ENCODE peak calls at places on chromosomes 7 and 10, in five cellular contexts. One of them, this sample, is unnamed.

GRCh38 chr10:123891147-123892011 is at the start of gene CPXM2:
- DNase-seq in thyroid gland: no peak
- DNase-seq in cardiac fibroblast: no peak
- DNase-seq in EL: peak
- DNase-seq in ureter: no peak
- DNase-seq in this sample: no peak

GRCh38 chr10:93073539-93074136 is at the start of gene CYP26A1:
- DNase-seq in EL: no peak
- DNase-seq in cardiac fibroblast: no peak
- DNase-seq in thyroid gland: no peak
- DNase-seq in ureter: no peak
- DNase-seq in this sample: no peak

GRCh38 chr7:99992330-99993037 is 16.7 kb upstream of the AZGP1 start:
- DNase-seq in cardiac fibroblast: no peak
- DNase-seq in EL: no peak
- DNase-seq in ureter: no peak
- DNase-seq in thyroid gland: no peak
- DNase-seq in this sample: no peak

GRCh38 chr7:27921081-27921836 is 181.3 kb downstream of the TAX1BP1 start:
- DNase-seq in ureter: no peak
- DNase-seq in EL: peak
- DNase-seq in thyroid gland: peak
- DNase-seq in cardiac fibroblast: peak
- DNase-seq in this sample: peak

GRCh38 chr10:6382081-6382480 is 179.3 kb downstream of the PFKFB3 start:
- DNase-seq in EL: no peak
- DNase-seq in ureter: no peak
- DNase-seq in cardiac fibroblast: peak
- DNase-seq in thyroid gland: no peak
- DNase-seq in this sample: no peak

GRCh38 chr7:24972166-24972477 is 7.9 kb downstream of the OSBPL3 start:
- DNase-seq in cardiac fibroblast: no peak
- DNase-seq in EL: peak
- DNase-seq in thyroid gland: no peak
- DNase-seq in ureter: no peak
- DNase-seq in this sample: no peak

GRCh38 chr7:2639994-2640830 is 8.4 kb downstream of the TTYH3 start:
- DNase-seq in EL: no peak
- DNase-seq in thyroid gland: peak
- DNase-seq in ureter: no peak
- DNase-seq in cardiac fibroblast: no peak
- DNase-seq in this sample: peak

GRCh38 chr7:44067064-44067951 is 1.9 kb upstream of the PGAM2 start:
- DNase-seq in thyroid gland: no peak
- DNase-seq in cardiac fibroblast: peak
- DNase-seq in ureter: no peak
- DNase-seq in EL: no peak
- DNase-seq in this sample: no peak

GRCh38 chr10:4013651-4014085 is 228.7 kb upstream of the KLF6 start:
- DNase-seq in EL: no peak
- DNase-seq in cardiac fibroblast: no peak
- DNase-seq in ureter: no peak
- DNase-seq in thyroid gland: peak
- DNase-seq in this sample: no peak

GRCh38 chr10:4937346-4937745 is 25.9 kb upstream of the AKR1C1 start:
- DNase-seq in ureter: no peak
- DNase-seq in EL: no peak
- DNase-seq in thyroid gland: no peak
- DNase-seq in cardiac fibroblast: no peak
- DNase-seq in this sample: no peak

GRCh38 chr7:17275749-17276671 is 22.4 kb upstream of the AHR start:
- DNase-seq in cardiac fibroblast: peak
- DNase-seq in ureter: no peak
- DNase-seq in EL: peak
- DNase-seq in thyroid gland: no peak
- DNase-seq in this sample: no peak

GRCh38 chr7:76051840-76052239 is 3.9 kb downstream of the MDH2 start:
- DNase-seq in cardiac fibroblast: no peak
- DNase-seq in EL: no peak
- DNase-seq in thyroid gland: no peak
- DNase-seq in ureter: no peak
- DNase-seq in this sample: no peak

GRCh38 chr7:75732764-75733630 is 5.7 kb downstream of the HIP1 start:
- DNase-seq in thyroid gland: no peak
- DNase-seq in cardiac fibroblast: peak
- DNase-seq in EL: peak
- DNase-seq in ureter: no peak
- DNase-seq in this sample: peak

GRCh38 chr7:36001546-36001945 is 151.5 kb upstream of the EEPD1 start:
- DNase-seq in EL: peak
- DNase-seq in cardiac fibroblast: no peak
- DNase-seq in thyroid gland: no peak
- DNase-seq in ureter: no peak
- DNase-seq in this sample: no peak

GRCh38 chr10:7519351-7519750 is 108.5 kb upstream of the SFMBT2 start:
- DNase-seq in thyroid gland: no peak
- DNase-seq in cardiac fibroblast: no peak
- DNase-seq in EL: no peak
- DNase-seq in ureter: no peak
- DNase-seq in this sample: no peak

GRCh38 chr10:75408512-75408881 is 6.9 kb upstream of the ZNF503 start:
- DNase-seq in cardiac fibroblast: no peak
- DNase-seq in ureter: no peak
- DNase-seq in thyroid gland: peak
- DNase-seq in EL: no peak
- DNase-seq in this sample: peak

GRCh38 chr7:2071133-2071832 is 161.5 kb downstream of the MAD1L1 start:
- DNase-seq in cardiac fibroblast: no peak
- DNase-seq in EL: no peak
- DNase-seq in ureter: no peak
- DNase-seq in thyroid gland: no peak
- DNase-seq in this sample: no peak

GRCh38 chr7:92727755-92728154 is 108.6 kb downstream of the CDK6 start:
- DNase-seq in thyroid gland: no peak
- DNase-seq in ureter: no peak
- DNase-seq in cardiac fibroblast: peak
- DNase-seq in EL: peak
- DNase-seq in this sample: no peak

GRCh38 chr10:96690755-96691730 is 29.3 kb downstream of the PIK3AP1 start:
- DNase-seq in ureter: no peak
- DNase-seq in cardiac fibroblast: no peak
- DNase-seq in thyroid gland: no peak
- DNase-seq in EL: peak
- DNase-seq in this sample: no peak

GRCh38 chr7:43117025-43117424 is 4.6 kb downstream of the HECW1 start:
- DNase-seq in EL: no peak
- DNase-seq in ureter: no peak
- DNase-seq in thyroid gland: no peak
- DNase-seq in cardiac fibroblast: no peak
- DNase-seq in this sample: no peak

GRCh38 chr7:141158562-141158961 is 84.7 kb downstream of the TMEM178B start:
- DNase-seq in ureter: peak
- DNase-seq in cardiac fibroblast: peak
- DNase-seq in thyroid gland: peak
- DNase-seq in EL: peak
- DNase-seq in this sample: no peak

GRCh38 chr10:28291881-28292297 is 11.0 kb downstream of the MPP7 start:
- DNase-seq in cardiac fibroblast: peak
- DNase-seq in ureter: no peak
- DNase-seq in EL: peak
- DNase-seq in thyroid gland: no peak
- DNase-seq in this sample: no peak

GRCh38 chr7:80415522-80415921 is 96.3 kb downstream of the GNAT3 start:
- DNase-seq in thyroid gland: no peak
- DNase-seq in EL: no peak
- DNase-seq in cardiac fibroblast: no peak
- DNase-seq in ureter: no peak
- DNase-seq in this sample: no peak

GRCh38 chr7:136057509-136057908 is 80.3 kb upstream of the MTPN start:
- DNase-seq in cardiac fibroblast: no peak
- DNase-seq in ureter: no peak
- DNase-seq in EL: no peak
- DNase-seq in thyroid gland: no peak
- DNase-seq in this sample: no peak